ENCODE peak calls at places on chromosomes 2 and 18, in four cellular contexts. E is breast epithelium, Z is pancreas, S is neural progenitor cell. V is an unnamed sample. For H3K9me3, the result is how much of the 10 kb centered on the place peaks cover.

GRCh38 chr2:205936446-205936845 is 149.5 kb downstream of the INO80D start:
- DNase-seq in E (no peak), Z (no peak), S (peak), V (no peak)

GRCh38 chr2:98180456-98180855 is 93.5 kb downstream of the VWA3B start:
- DNase-seq in E (no peak), Z (no peak), S (no peak), V (no peak)

GRCh38 chr2:71070294-71071025 is 2.0 kb downstream of the NAGK start:
- DNase-seq in E (no peak), Z (peak), S (peak), V (no peak)

GRCh38 chr18:77205769-77206168 is 43.9 kb upstream of the GALR1 start:
- DNase-seq in E (no peak), Z (no peak), S (no peak), V (no peak)

GRCh38 chr2:46379213-46380037 is 82.2 kb downstream of the EPAS1 start:
- DNase-seq in E (no peak), Z (no peak), S (no peak), V (no peak)

GRCh38 chr2:70085711-70086277 is 1.5 kb upstream of the PCBP1 start:
- DNase-seq in E (no peak), Z (no peak), S (no peak), V (no peak)

GRCh38 chr2:239814917-239815637 is 210.1 kb downstream of the NDUFA10 start:
- DNase-seq in E (peak), Z (no peak), S (no peak), V (no peak)

GRCh38 chr2:19538411-19538963 is 180.1 kb upstream of the OSR1 start:
- DNase-seq in E (no peak), Z (no peak), S (no peak), V (no peak)

GRCh38 chr2:212669761-212670160 is 131.2 kb upstream of the ERBB4 start:
- DNase-seq in E (no peak), Z (no peak), S (no peak), V (no peak)

GRCh38 chr18:59540356-59540755 is 156.9 kb downstream of the CCBE1 start:
- DNase-seq in E (no peak), Z (no peak), S (no peak), V (no peak)

GRCh38 chr2:96739051-96739632 is 722 bp downstream of the LMAN2L start:
- DNase-seq in E (no peak), Z (no peak), S (no peak), V (no peak)

GRCh38 chr2:202102425-202103005 is 29.5 kb downstream of the KIAA2012 start:
- DNase-seq in E (no peak), Z (no peak), S (peak), V (no peak)

GRCh38 chr18:79943608-79944125 is 7.8 kb downstream of the SLC66A2 start:
- DNase-seq in E (peak), Z (no peak), S (no peak), V (no peak)

GRCh38 chr18:64119916-64120315 is 29.0 kb downstream of the LINC00305 start:
- DNase-seq in E (no peak), Z (no peak), S (no peak), V (no peak)

GRCh38 chr2:3169106-3169870 is 208.3 kb downstream of the EIPR1 start:
- DNase-seq in E (no peak), Z (no peak), S (no peak), V (no peak)

DNA sequence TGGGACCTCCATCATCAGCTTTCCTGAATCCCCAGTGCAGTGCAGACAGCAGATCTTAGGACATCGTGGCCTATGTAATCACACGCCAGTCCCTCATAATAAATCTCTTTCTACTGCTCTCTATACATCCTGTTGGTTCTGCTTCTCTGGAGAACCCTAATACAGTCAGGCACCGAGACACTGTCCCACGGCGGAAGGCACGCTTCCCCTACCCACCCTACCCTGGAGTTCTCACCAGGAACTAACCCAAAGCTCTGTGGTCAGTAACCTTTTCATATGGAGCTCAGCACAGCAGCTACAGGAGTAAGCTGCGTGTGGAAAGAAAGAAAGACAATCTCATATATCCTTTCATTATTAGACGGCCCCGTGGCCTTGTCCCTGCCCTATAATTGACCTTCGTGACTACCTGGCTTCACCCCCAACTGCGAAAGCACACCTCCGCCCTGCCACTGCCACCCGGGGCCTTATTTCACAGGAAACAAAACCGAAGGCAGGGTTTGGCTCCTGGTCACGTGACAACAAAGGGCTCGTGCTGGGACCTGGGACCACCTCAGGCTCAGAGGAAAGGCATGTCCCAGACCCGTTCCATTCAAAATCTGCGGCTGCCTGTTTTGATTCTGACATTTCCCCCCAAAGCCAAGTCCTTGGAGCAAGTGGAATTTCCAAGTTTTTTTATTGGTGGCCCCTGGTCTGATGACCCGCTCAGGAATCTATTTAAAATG is 99.7 kb upstream of the ODC1 start:
- DNase-seq in E (no peak), Z (no peak), S (peak), V (no peak)
- H3K9me3 ChIP-seq in E (under half), Z (under half), S (under half), V (under half)

GRCh38 chr2:89797320-89798038 is 1106.0 kb downstream of the RPIA start:
- DNase-seq in E (no peak), Z (no peak), S (no peak), V (no peak)
- H3K9me3 ChIP-seq in E (under half), Z (under half), S (half or more), V (under half)

GRCh38 chr18:14944838-14945237 is 196.9 kb downstream of the ANKRD30B start:
- DNase-seq in E (no peak), Z (no peak), S (no peak), V (no peak)

GRCh38 chr18:14943486-14943885 is 195.5 kb downstream of the ANKRD30B start:
- DNase-seq in E (no peak), Z (no peak), S (no peak), V (no peak)

GRCh38 chr18:14943967-14944636 is 196.1 kb downstream of the ANKRD30B start:
- DNase-seq in E (no peak), Z (no peak), S (no peak), V (no peak)

GRCh38 chr18:14945984-14946383 is 198.0 kb downstream of the ANKRD30B start:
- DNase-seq in E (no peak), Z (no peak), S (no peak), V (no peak)

DNA sequence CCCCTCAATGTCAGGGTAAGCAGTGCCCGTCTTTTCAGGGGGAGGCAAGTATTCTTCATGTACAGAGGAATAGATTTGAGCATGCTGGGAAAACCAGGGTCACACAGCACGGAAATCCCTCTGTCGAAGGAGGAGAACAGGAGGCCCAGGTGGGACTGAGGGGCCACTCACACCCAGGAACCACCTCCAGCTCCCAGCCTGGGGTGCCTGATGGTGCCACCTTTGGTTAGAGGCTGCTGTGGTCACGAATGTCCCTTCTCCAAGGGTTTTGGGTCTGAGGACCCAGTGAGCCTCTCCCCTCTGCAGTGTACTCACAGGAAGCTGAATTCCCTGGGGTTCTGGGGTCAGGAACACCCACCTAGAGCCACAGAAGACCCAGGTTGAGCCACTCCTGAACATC is 197.3 kb downstream of the ANKRD30B start:
- DNase-seq in E (no peak), Z (no peak), S (no peak), V (no peak)
- H3K9me3 ChIP-seq in E (under half), Z (under half), S (under half), V (under half)

GRCh38 chr2:89775885-89776284 is 1084.4 kb downstream of the RPIA start:
- DNase-seq in E (no peak), Z (no peak), S (no peak), V (no peak)
- H3K9me3 ChIP-seq in E (under half), Z (under half), S (half or more), V (under half)